ENCODE peak calls at places on chromosomes 5 and 9, in four cellular contexts. One of them, this sample, is unnamed.
A peak's percentile ranks its signal among the peaks of the same experiment; 100 is the strongest.

GRCh38 chr5:373710-374602 is 52.4 kb downstream of the AHRR start:
- DNase-seq in M059J: peak; percentile 78
- DNase-seq in T-helper 9 cell: no peak
- DNase-seq in activated T-cell treated with anti-CD3 and anti-CD28 coated beads, Interleukin-2, amount 50 U/mL, for 1 hour: peak; percentile 52
- DNase-seq in this sample: peak; percentile 85

GRCh38 chr5:175824621-175825020 is 46.8 kb upstream of the CPLX2 start:
- DNase-seq in T-helper 9 cell: no peak
- DNase-seq in M059J: no peak
- DNase-seq in activated T-cell treated with anti-CD3 and anti-CD28 coated beads, Interleukin-2, amount 50 U/mL, for 1 hour: no peak
- DNase-seq in this sample: no peak

GRCh38 chr9:98860871-98861293 is 53.4 kb downstream of the GALNT12 start:
- DNase-seq in M059J: peak; percentile 92
- DNase-seq in activated T-cell treated with anti-CD3 and anti-CD28 coated beads, Interleukin-2, amount 50 U/mL, for 1 hour: no peak
- DNase-seq in T-helper 9 cell: no peak
- DNase-seq in this sample: peak; percentile 95

GRCh38 chr5:94522099-94522498 is 96.3 kb downstream of the KIAA0825 start:
- DNase-seq in M059J: no peak
- DNase-seq in T-helper 9 cell: no peak
- DNase-seq in activated T-cell treated with anti-CD3 and anti-CD28 coated beads, Interleukin-2, amount 50 U/mL, for 1 hour: no peak
- DNase-seq in this sample: no peak

GRCh38 chr5:2751592-2752021 is at the start of gene IRX2:
- DNase-seq in activated T-cell treated with anti-CD3 and anti-CD28 coated beads, Interleukin-2, amount 50 U/mL, for 1 hour: no peak
- DNase-seq in M059J: no peak
- DNase-seq in T-helper 9 cell: no peak
- DNase-seq in this sample: peak; percentile 97

GRCh38 chr9:126799051-126799450 is 5.8 kb upstream of the ZBTB43 start:
- DNase-seq in T-helper 9 cell: no peak
- DNase-seq in M059J: no peak
- DNase-seq in activated T-cell treated with anti-CD3 and anti-CD28 coated beads, Interleukin-2, amount 50 U/mL, for 1 hour: no peak
- DNase-seq in this sample: no peak

GRCh38 chr5:74408150-74409043 is 232.1 kb downstream of the ENC1 start:
- DNase-seq in T-helper 9 cell: no peak
- DNase-seq in M059J: no peak
- DNase-seq in activated T-cell treated with anti-CD3 and anti-CD28 coated beads, Interleukin-2, amount 50 U/mL, for 1 hour: no peak
- DNase-seq in this sample: no peak

GRCh38 chr5:35677878-35678277 is 60.2 kb downstream of the SPEF2 start:
- DNase-seq in activated T-cell treated with anti-CD3 and anti-CD28 coated beads, Interleukin-2, amount 50 U/mL, for 1 hour: no peak
- DNase-seq in M059J: no peak
- DNase-seq in T-helper 9 cell: no peak
- DNase-seq in this sample: no peak

This sample was measured in EL.